ENCODE peak calls at places on chromosomes 13 and 19, in eight cellular contexts. P, Q, G, M, N, B, T and J are unnamed samples.

GRCh38 chr13:39132286-39132685 is 94.0 kb downstream of the NHLRC3 start:
- DNase-seq in P (no peak), Q (no peak), G (no peak), M (no peak), N (no peak), B (no peak), T (no peak), J (peak; percentile 56)

GRCh38 chr13:35475960-35476943 is at the start of gene MAB21L1:
- DNase-seq in P (no peak), Q (peak; percentile 9), G (no peak), M (peak; percentile 19), N (peak; percentile 59), B (peak; percentile 84), T (peak; percentile 34), J (no peak)

GRCh38 chr19:47839913-47840312 is 18.2 kb downstream of the CRX start:
- DNase-seq in P (no peak), Q (no peak), G (no peak), M (no peak), N (no peak), B (no peak), T (no peak), J (no peak)

GRCh38 chr13:40589285-40590109 is 76.9 kb downstream of the FOXO1 start:
- DNase-seq in P (peak; percentile 70), Q (peak; percentile 48), G (peak; percentile 44), M (no peak), N (peak; percentile 18), B (peak; percentile 62), T (no peak), J (peak; percentile 90)

GRCh38 chr19:57887195-57887941 is 1.5 kb downstream of the ZNF814 start:
- DNase-seq in P (no peak), Q (peak; percentile 12), G (no peak), M (no peak), N (peak; percentile 17), B (no peak), T (no peak), J (peak; percentile 18)

GRCh38 chr19:40786060-40787037 is 8.3 kb downstream of the RAB4B start:
- DNase-seq in P (no peak), Q (no peak), G (no peak), M (no peak), N (no peak), B (no peak), T (peak; percentile 53), J (no peak)

GRCh38 chr19:32750441-32751055 is 31.0 kb downstream of the TDRD12 start:
- DNase-seq in P (no peak), Q (no peak), G (no peak), M (no peak), N (no peak), B (no peak), T (no peak), J (no peak)

GRCh38 chr13:36718686-36719085 is 44.9 kb downstream of the SERTM1 start:
- DNase-seq in P (no peak), Q (no peak), G (no peak), M (no peak), N (no peak), B (no peak), T (no peak), J (no peak)

GRCh38 chr19:33660426-33661160 is 38.8 kb downstream of the CHST8 start:
- DNase-seq in P (no peak), Q (no peak), G (no peak), M (no peak), N (no peak), B (no peak), T (no peak), J (no peak)

GRCh38 chr19:12202250-12202649 is 39.4 kb downstream of the ZNF136 start:
- DNase-seq in P (peak; percentile 16), Q (peak; percentile 64), G (peak; percentile 50), M (no peak), N (no peak), B (no peak), T (no peak), J (no peak)

GRCh38 chr13:111470933-111471332 is 150.5 kb downstream of the TEX29 start:
- DNase-seq in P (no peak), Q (no peak), G (no peak), M (no peak), N (no peak), B (no peak), T (no peak), J (no peak)

DNA sequence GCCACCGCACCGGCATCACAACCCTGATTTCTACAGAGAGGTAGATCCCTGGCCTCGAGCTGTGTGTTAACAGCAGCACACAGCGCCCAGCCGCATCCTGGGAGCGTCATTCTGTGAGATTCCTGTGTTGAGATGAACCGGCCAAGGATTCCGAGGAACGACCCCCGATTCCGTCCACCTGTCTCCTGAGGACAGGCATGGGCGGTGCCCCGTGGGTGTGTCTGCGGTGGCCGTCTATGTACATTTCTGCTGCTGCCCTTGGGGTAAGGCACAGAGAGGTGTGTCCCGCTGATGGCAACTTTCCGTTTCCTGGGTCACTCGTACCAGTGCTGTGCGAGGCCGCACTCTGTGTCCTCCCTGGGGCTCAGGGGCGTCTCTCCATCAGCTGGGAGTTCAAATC is 16.1 kb upstream of the F2RL3 start:
- DNase-seq in P (no peak), Q (no peak), G (no peak), M (no peak), N (no peak), B (no peak), T (peak; percentile 50), J (no peak)
- H3K36me3 ChIP-seq in P (peaks cover 58% of the 10 kb centered on the region), Q (no peaks in the 10 kb centered on the region), G (peaks cover 11% of the 10 kb centered on the region), M (peaks cover 76% of the 10 kb centered on the region), N (peaks cover 50% of the 10 kb centered on the region), B (no peaks in the 10 kb centered on the region), T (peaks cover 82% of the 10 kb centered on the region), J (peaks cover 48% of the 10 kb centered on the region)

GRCh38 chr19:2756477-2756876 is 16.7 kb upstream of the SLC39A3 start:
- DNase-seq in P (no peak), Q (no peak), G (no peak), M (no peak), N (no peak), B (no peak), T (no peak), J (no peak)

GRCh38 chr19:2754659-2755447 is 15.0 kb upstream of the SLC39A3 start:
- DNase-seq in P (no peak), Q (no peak), G (no peak), M (no peak), N (no peak), B (peak; percentile 49), T (no peak), J (no peak)

GRCh38 chr19:2755448-2755705 is 15.6 kb upstream of the SLC39A3 start:
- DNase-seq in P (no peak), Q (no peak), G (no peak), M (no peak), N (no peak), B (peak; percentile 47), T (no peak), J (no peak)

GRCh38 chr19:2756921-2757881 is 17.4 kb upstream of the SLC39A3 start:
- DNase-seq in P (no peak), Q (no peak), G (no peak), M (no peak), N (no peak), B (no peak), T (no peak), J (no peak)

GRCh38 chr19:2755811-2756210 is 16.0 kb upstream of the SLC39A3 start:
- DNase-seq in P (no peak), Q (no peak), G (no peak), M (no peak), N (no peak), B (peak; percentile 49), T (no peak), J (no peak)
- H3K36me3 ChIP-seq in P (peaks cover 60% of the 10 kb centered on the region), Q (no peaks in the 10 kb centered on the region), G (peaks cover 10% of the 10 kb centered on the region), M (peaks cover 53% of the 10 kb centered on the region), N (peaks cover 36% of the 10 kb centered on the region), B (no peaks in the 10 kb centered on the region), T (peaks cover 80% of the 10 kb centered on the region), J (peaks cover 11% of the 10 kb centered on the region)

GRCh38 chr19:16892438-16892837 is 3.6 kb downstream of the F2RL3 start:
- DNase-seq in P (no peak), Q (no peak), G (no peak), M (no peak), N (no peak), B (no peak), T (peak; percentile 49), J (no peak)

GRCh38 chr19:16891696-16892382 is 3.0 kb downstream of the F2RL3 start:
- DNase-seq in P (no peak), Q (no peak), G (no peak), M (no peak), N (no peak), B (no peak), T (no peak), J (no peak)

GRCh38 chr19:16894080-16894479 is 5.3 kb downstream of the F2RL3 start:
- DNase-seq in P (no peak), Q (no peak), G (no peak), M (no peak), N (no peak), B (no peak), T (peak; percentile 57), J (no peak)

GRCh38 chr19:16893686-16893990 is 4.8 kb downstream of the F2RL3 start:
- DNase-seq in P (no peak), Q (peak; percentile 40), G (no peak), M (no peak), N (no peak), B (peak; percentile 64), T (peak; percentile 78), J (no peak)

DNA sequence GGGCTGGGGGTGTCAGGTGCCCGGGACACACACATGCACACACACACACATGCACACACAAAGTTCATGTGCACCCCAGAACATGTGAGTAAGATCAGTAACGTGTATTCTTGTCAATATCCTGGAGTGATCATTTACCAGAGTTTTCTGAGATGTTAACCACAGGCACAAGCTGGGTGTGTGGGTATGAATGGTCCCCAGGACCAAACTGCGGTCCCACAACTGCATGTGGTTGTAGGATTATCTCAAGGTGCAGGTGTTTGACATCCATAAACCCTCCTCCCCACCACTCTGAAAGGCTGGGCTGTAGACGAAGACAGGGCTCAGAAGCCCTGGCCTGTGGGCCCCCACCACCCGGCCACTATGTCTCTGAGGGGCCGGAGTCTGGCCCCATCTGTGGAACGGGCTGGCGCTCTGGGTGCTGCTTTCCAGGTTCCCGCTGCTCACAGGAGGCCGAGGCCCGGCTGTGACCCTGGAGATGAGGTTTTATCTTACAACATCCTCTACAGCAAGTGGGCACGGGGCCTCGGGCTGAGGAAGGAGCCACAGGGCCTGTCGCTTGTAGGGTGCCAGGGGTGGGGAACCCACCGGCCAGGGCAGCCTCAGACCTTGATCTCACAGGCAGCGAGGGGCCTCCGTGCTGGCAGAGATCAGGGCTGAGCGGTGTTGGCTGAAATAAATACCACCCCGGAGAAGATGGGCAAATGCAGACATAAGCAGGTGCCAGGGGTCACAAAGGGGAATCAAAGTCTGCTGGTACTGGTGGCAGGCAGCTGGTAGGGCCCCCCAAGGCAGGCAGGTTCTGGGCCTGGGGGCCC is 4.3 kb downstream of the F2RL3 start:
- DNase-seq in P (no peak), Q (no peak), G (no peak), M (no peak), N (no peak), B (peak; percentile 44), T (peak; percentile 66), J (no peak)
- H3K36me3 ChIP-seq in P (no peaks in the 10 kb centered on the region), Q (no peaks in the 10 kb centered on the region), G (no peaks in the 10 kb centered on the region), M (no peaks in the 10 kb centered on the region), N (no peaks in the 10 kb centered on the region), B (no peaks in the 10 kb centered on the region), T (no peaks in the 10 kb centered on the region), J (no peaks in the 10 kb centered on the region)

DNA sequence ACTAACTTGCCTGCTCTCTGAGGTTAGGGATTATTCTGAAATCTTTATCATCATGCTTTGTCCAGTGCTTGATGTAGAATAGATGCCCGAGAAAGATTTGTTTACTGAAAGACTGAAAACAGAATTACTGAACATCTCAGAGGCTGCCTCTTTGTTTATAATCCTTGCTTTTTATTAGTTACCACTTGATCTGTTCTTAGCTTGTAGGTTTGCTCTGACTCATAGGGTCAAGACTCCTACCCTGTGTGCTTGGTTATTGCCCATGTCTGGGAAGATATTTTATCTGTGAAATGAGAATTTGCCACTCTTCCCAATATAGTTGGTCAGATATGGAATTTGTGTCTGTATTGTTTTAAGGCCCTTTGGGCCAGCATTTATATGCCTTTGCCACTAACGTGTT is 675.3 kb downstream of the DIAPH3 start:
- DNase-seq in P (no peak), Q (no peak), G (no peak), M (no peak), N (no peak), B (no peak), T (no peak), J (no peak)
- H3K36me3 ChIP-seq in P (no peaks in the 10 kb centered on the region), Q (no peaks in the 10 kb centered on the region), G (no peaks in the 10 kb centered on the region), M (no peaks in the 10 kb centered on the region), N (no peaks in the 10 kb centered on the region), B (no peaks in the 10 kb centered on the region), T (no peaks in the 10 kb centered on the region), J (no peaks in the 10 kb centered on the region)